ENCODE peak calls at places on chromosomes 3 and 15, in four cellular contexts. F, L, O and J are unnamed samples.

GRCh38 chr3:120102674-120103073 is 8.4 kb upstream of the GSK3B start:
- DNase-seq in L (peak), O (no peak), F (no peak), J (no peak)

GRCh38 chr3:71101581-71101980 is 481.9 kb downstream of the FOXP1 start:
- DNase-seq in L (no peak), O (no peak), F (no peak), J (no peak)

GRCh38 chr3:73791356-73791755 is 166.6 kb upstream of the PDZRN3 start:
- DNase-seq in F (no peak), L (no peak), O (no peak), J (no peak)

GRCh38 chr15:45919806-45920205 is 285.0 kb downstream of the SQOR start:
- DNase-seq in F (no peak), L (peak), O (no peak), J (no peak)

GRCh38 chr3:53668872-53669271 is 174.5 kb downstream of the CACNA1D start:
- DNase-seq in L (peak), F (no peak), O (no peak), J (no peak)

GRCh38 chr3:135260025-135260424 is 465.0 kb downstream of the EPHB1 start:
- DNase-seq in O (peak), F (no peak), L (no peak), J (no peak)

GRCh38 chr3:197224034-197224444 is 74.4 kb downstream of the DLG1 start:
- DNase-seq in F (peak), O (peak), L (peak), J (no peak)

GRCh38 chr3:127407026-127407939 is 119.4 kb upstream of the PRR20G start:
- DNase-seq in O (no peak), F (no peak), L (no peak), J (no peak)

GRCh38 chr3:155572085-155572484 is 172.8 kb downstream of the PLCH1 start:
- DNase-seq in F (no peak), O (no peak), L (peak), J (no peak)

GRCh38 chr3:108103971-108104797 is 13.4 kb upstream of the CD47 start:
- DNase-seq in L (no peak), F (no peak), O (no peak), J (no peak)

GRCh38 chr3:170502297-170502696 is 83.6 kb downstream of the SLC7A14 start:
- DNase-seq in O (no peak), F (no peak), L (no peak), J (no peak)